ENCODE peak calls at places on chromosomes 3 and 15, in four cellular contexts. R, X, T and A are unnamed samples.
A peak's percentile ranks its signal among the peaks of the same experiment; 100 is the strongest.

GRCh38 chr3:128036119-128036518 is 16.1 kb upstream of the SEC61A1 start:
- DNase-seq in X (no peak), R (no peak), T (no peak), A (no peak)

GRCh38 chr15:90402230-90402629 is 14.2 kb downstream of the IQGAP1 start:
- DNase-seq in X (no peak), T (no peak), R (no peak), A (no peak)

GRCh38 chr15:84570164-84570692 is 30.6 kb upstream of the ZSCAN2 start:
- DNase-seq in T (peak; percentile 35), X (peak; percentile 36), R (no peak), A (no peak)

GRCh38 chr3:171614318-171614967 is 154.2 kb upstream of the TNIK start:
- DNase-seq in X (peak; percentile 3), T (peak; percentile 8), R (peak; percentile 82), A (no peak)

GRCh38 chr3:52456169-52456799 is 880 bp downstream of the NISCH start:
- DNase-seq in R (no peak), T (no peak), X (no peak), A (no peak)

GRCh38 chr3:114259566-114259965 is 22.2 kb upstream of the ZNF80 start:
- DNase-seq in X (no peak), R (no peak), T (no peak), A (no peak)

GRCh38 chr15:40388941-40389823 is 6.7 kb downstream of the KNSTRN start:
- DNase-seq in T (no peak), X (no peak), R (no peak), A (no peak)

GRCh38 chr15:67981848-67982247 is 72.3 kb upstream of the PIAS1 start:
- DNase-seq in T (no peak), X (no peak), R (peak; percentile 11), A (no peak)

GRCh38 chr3:79074558-79074957 is 693.2 kb downstream of the ROBO1 start:
- DNase-seq in T (no peak), R (no peak), X (no peak), A (no peak)

GRCh38 chr3:123028233-123028828 is 768 bp upstream of the SEMA5B start:
- DNase-seq in X (no peak), T (no peak), R (no peak), A (peak; percentile 26)

GRCh38 chr3:126136428-126137220 is 43.8 kb downstream of the ALDH1L1 start:
- DNase-seq in T (no peak), R (peak; percentile 45), X (no peak), A (no peak)

GRCh38 chr3:18758047-18758704 is 333.0 kb upstream of the SATB1 start:
- DNase-seq in X (no peak), T (no peak), R (peak; percentile 52), A (peak; percentile 78)

GRCh38 chr3:143207338-143207961 is 87.9 kb downstream of the CHST2 start:
- DNase-seq in T (no peak), X (no peak), R (peak; percentile 44), A (no peak)

GRCh38 chr3:128311441-128311844 is 155.2 kb downstream of the DNAJB8 start:
- DNase-seq in X (no peak), R (peak; percentile 29), T (no peak), A (no peak)

GRCh38 chr15:91258436-91258779 is 158.4 kb downstream of the SV2B start:
- DNase-seq in R (no peak), X (no peak), T (no peak), A (no peak)

GRCh38 chr3:159371928-159372327 is 570.1 kb downstream of the MFSD1 start:
- DNase-seq in X (no peak), R (no peak), T (no peak), A (no peak)

GRCh38 chr3:178137206-178137605 is 399.0 kb upstream of the KCNMB2 start:
- DNase-seq in T (no peak), X (no peak), R (no peak), A (no peak)

GRCh38 chr3:143447491-143447890 is 327.9 kb downstream of the CHST2 start:
- DNase-seq in R (no peak), X (no peak), T (no peak), A (no peak)